ENCODE peak calls at places on chromosomes 7 and 10, in eight cellular contexts. P is psoas muscle; T is bronchial epithelial cell; N is mucosa of descending colon; O is upper lobe of right lung; J is CD8-positive, alpha-beta memory T cell; L is mesendoderm; R is IMR-90. Q is an unnamed sample. For H3K36me3, the result is how much of the 10 kb centered on the place peaks cover.

GRCh38 chr7:117020605-117021002 is 67.3 kb downstream of the ST7 start:
- DNase-seq in T (no peak), L (peak), J (no peak), R (no peak), P (no peak), N (no peak), O (no peak), Q (no peak)

GRCh38 chr7:17239046-17239445 is 59.4 kb upstream of the AHR start:
- DNase-seq in P (no peak), N (no peak), T (peak), J (no peak), L (no peak), R (no peak), O (no peak), Q (no peak)

GRCh38 chr10:44253769-44254462 is 131.0 kb downstream of the CXCL12 start:
- DNase-seq in J (no peak), O (peak), T (peak), N (peak), R (peak), L (no peak), P (peak), Q (no peak)

GRCh38 chr7:48285365-48285764 is 114.1 kb downstream of the ABCA13 start:
- DNase-seq in L (peak), N (no peak), O (no peak), R (peak), J (no peak), T (peak), P (no peak), Q (no peak)

GRCh38 chr10:34698979-34699378 is 116.1 kb downstream of the PARD3 start:
- DNase-seq in J (no peak), P (no peak), O (no peak), N (no peak), L (peak), T (peak), R (peak), Q (no peak)

GRCh38 chr7:5526190-5527037 is 102.8 kb upstream of the TNRC18 start:
- DNase-seq in L (peak), O (no peak), J (no peak), T (peak), P (peak), R (peak), N (peak), Q (peak)

GRCh38 chr10:46541017-46541661 is 15.3 kb downstream of the GPRIN2 start:
- DNase-seq in O (peak), N (peak), R (no peak), L (peak), P (peak), T (no peak), J (no peak), Q (no peak)

GRCh38 chr10:46547331-46547880 is 9.1 kb downstream of the GPRIN2 start:
- DNase-seq in J (no peak), P (peak), L (no peak), O (peak), N (peak), R (no peak), T (no peak), Q (peak)

GRCh38 chr10:70148516-70148915 is 2.0 kb upstream of the TYSND1 start:
- DNase-seq in T (no peak), N (no peak), O (no peak), R (no peak), L (no peak), P (no peak), J (no peak), Q (no peak)
- H3K36me3 ChIP-seq in T (under half), N (under half), O (half or more), R (under half), L (under half), P (half or more), J (under half), Q (under half)

DNA sequence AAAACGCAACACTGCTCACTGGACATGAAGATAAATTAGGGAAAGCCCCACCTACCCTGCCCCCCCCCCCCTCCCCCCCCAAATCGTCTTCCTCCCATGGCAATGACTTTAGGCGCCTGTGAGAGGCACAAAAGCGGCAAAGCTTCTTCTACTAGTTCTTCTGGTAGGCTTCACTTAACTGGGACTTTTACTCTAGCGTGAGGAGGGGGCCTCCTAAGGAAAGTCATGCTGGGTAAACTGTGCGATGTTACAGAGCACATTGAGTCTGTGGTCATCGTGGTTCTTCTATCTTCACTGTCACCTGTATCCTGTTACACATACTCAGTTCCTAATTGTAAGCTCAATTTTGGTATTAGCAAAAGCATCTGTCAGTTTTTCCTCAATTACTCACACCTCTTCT is 25.1 kb downstream of the HSPB1 start:
- DNase-seq in J (no peak), P (no peak), N (no peak), T (no peak), R (no peak), L (no peak), O (no peak), Q (no peak)
- H3K36me3 ChIP-seq in J (under half), P (half or more), N (under half), T (under half), R (under half), L (under half), O (under half), Q (under half)

GRCh38 chr10:49170632-49171325 is 17.4 kb downstream of the TMEM273 start:
- DNase-seq in R (no peak), P (no peak), O (no peak), T (no peak), L (no peak), N (no peak), J (no peak), Q (no peak)
- H3K36me3 ChIP-seq in R (under half), P (under half), O (under half), T (under half), L (under half), N (under half), J (under half), Q (under half)

GRCh38 chr10:103605359-103606156 is 112.1 kb downstream of the NEURL1 start:
- DNase-seq in J (peak), P (peak), L (peak), N (peak), R (peak), O (no peak), T (peak), Q (peak)
- H3K36me3 ChIP-seq in J (under half), P (under half), L (under half), N (under half), R (half or more), O (under half), T (under half), Q (under half)

GRCh38 chr10:78404296-78404695 is 370.6 kb downstream of the RPS24 start:
- DNase-seq in T (no peak), R (no peak), P (no peak), O (peak), N (no peak), L (no peak), J (no peak), Q (no peak)

GRCh38 chr10:78405231-78405630 is 371.6 kb downstream of the RPS24 start:
- DNase-seq in T (no peak), L (no peak), J (no peak), R (no peak), O (no peak), N (no peak), P (no peak), Q (no peak)

GRCh38 chr10:78406648-78407008 is 373.0 kb downstream of the RPS24 start:
- DNase-seq in L (no peak), J (no peak), N (no peak), P (no peak), R (no peak), T (no peak), O (no peak), Q (no peak)

GRCh38 chr10:78407009-78407711 is 373.5 kb downstream of the RPS24 start:
- DNase-seq in N (peak), R (peak), T (peak), P (peak), J (peak), O (peak), L (peak), Q (peak)

GRCh38 chr10:78405781-78406180 is 372.1 kb downstream of the RPS24 start:
- DNase-seq in L (no peak), J (no peak), T (no peak), O (peak), R (no peak), N (no peak), P (no peak), Q (no peak)
- H3K36me3 ChIP-seq in L (under half), J (under half), T (under half), O (under half), R (under half), N (under half), P (under half), Q (under half)

GRCh38 chr7:128856001-128856718 is 6.5 kb upstream of the ATP6V1F start:
- DNase-seq in L (no peak), O (no peak), J (no peak), T (no peak), R (no peak), P (no peak), N (no peak), Q (no peak)
- H3K36me3 ChIP-seq in L (under half), O (under half), J (under half), T (under half), R (half or more), P (half or more), N (under half), Q (under half)

GRCh38 chr7:50396856-50397255 is 53.3 kb downstream of the FIGNL1 start:
- DNase-seq in R (no peak), J (no peak), P (no peak), N (no peak), T (no peak), L (no peak), O (no peak), Q (peak)

GRCh38 chr7:50399635-50400034 is 50.5 kb downstream of the FIGNL1 start:
- DNase-seq in R (no peak), J (no peak), N (no peak), P (no peak), T (no peak), O (no peak), L (no peak), Q (no peak)

GRCh38 chr7:50397971-50398324 is 52.2 kb downstream of the FIGNL1 start:
- DNase-seq in P (no peak), T (no peak), L (no peak), N (no peak), O (no peak), R (no peak), J (no peak), Q (no peak)

GRCh38 chr7:50399206-50399605 is 50.9 kb downstream of the FIGNL1 start:
- DNase-seq in J (no peak), L (no peak), T (no peak), P (no peak), N (no peak), O (no peak), R (no peak), Q (no peak)

GRCh38 chr7:50397320-50397970 is 52.7 kb downstream of the FIGNL1 start:
- DNase-seq in T (no peak), R (no peak), P (no peak), L (no peak), O (no peak), J (peak), N (no peak), Q (peak)
- H3K36me3 ChIP-seq in T (under half), R (under half), P (under half), L (under half), O (under half), J (half or more), N (under half), Q (half or more)

Q was measured in CD4-positive, alpha-beta memory T cell.